ENCODE peak calls at places on chromosomes 7 and 10, in six cellular contexts. M is tibial artery, G is coronary artery, J is GM23338, V is esophagus muscularis mucosa, H is mammary epithelial cell. K is an unnamed sample.

GRCh38 chr10:25226775-25227682 is 52.2 kb downstream of the GPR158 start:
- DNase-seq in M (no peak), G (no peak), J (peak; percentile 74), V (no peak), H (peak; percentile 43), K (no peak)

GRCh38 chr7:73972614-73973013 is 55.4 kb upstream of the ELN start:
- DNase-seq in M (no peak), G (no peak), J (no peak), V (no peak), H (no peak), K (no peak)

GRCh38 chr10:43284341-43284910 is 17.6 kb upstream of the RASGEF1A start:
- DNase-seq in M (no peak), G (no peak), J (peak; percentile 76), V (no peak), H (peak; percentile 37), K (no peak)

GRCh38 chr10:71920540-71921318 is 43.5 kb upstream of the CHST3 start:
- DNase-seq in M (no peak), G (no peak), J (no peak), V (no peak), H (peak; percentile 73), K (no peak)

GRCh38 chr7:50479743-50480517 is 29.8 kb upstream of the FIGNL1 start:
- DNase-seq in M (no peak), G (no peak), J (no peak), V (peak; percentile 60), H (no peak), K (no peak)

GRCh38 chr7:74026406-74027123 is 1.4 kb upstream of the ELN start:
- DNase-seq in M (peak; percentile 92), G (peak; percentile 91), J (peak; percentile 81), V (peak; percentile 96), H (peak; percentile 21), K (peak; percentile 61)

GRCh38 chr10:85032981-85033380 is 704.6 kb downstream of the CCSER2 start:
- DNase-seq in M (no peak), G (no peak), J (no peak), V (no peak), H (no peak), K (no peak)

GRCh38 chr10:26593896-26594295 is 103.6 kb upstream of the PDSS1 start:
- DNase-seq in M (no peak), G (no peak), J (peak; percentile 60), V (no peak), H (no peak), K (no peak)

GRCh38 chr10:112532053-112532658 is 85.1 kb downstream of the VTI1A start:
- DNase-seq in M (no peak), G (no peak), J (no peak), V (no peak), H (no peak), K (no peak)

GRCh38 chr7:95365151-95365550 is 31.0 kb downstream of the PON3 start:
- DNase-seq in M (no peak), G (no peak), J (no peak), V (no peak), H (peak; percentile 60), K (no peak)

GRCh38 chr10:116783011-116783655 is 40.8 kb upstream of the HSPA12A start:
- DNase-seq in M (no peak), G (no peak), J (no peak), V (no peak), H (peak; percentile 24), K (no peak)

GRCh38 chr7:87702326-87702725 is 74.1 kb downstream of the RUNDC3B start:
- DNase-seq in M (no peak), G (no peak), J (no peak), V (no peak), H (peak; percentile 83), K (no peak)

GRCh38 chr10:91360434-91360833 is 49.7 kb upstream of the HECTD2 start:
- DNase-seq in M (no peak), G (no peak), J (no peak), V (no peak), H (no peak), K (no peak)

GRCh38 chr7:116455009-116455408 is 44.5 kb upstream of the CAV2 start:
- DNase-seq in M (no peak), G (no peak), J (no peak), V (no peak), H (peak; percentile 52), K (no peak)

GRCh38 chr7:123797673-123798526 is 47.1 kb upstream of the HYAL4 start:
- DNase-seq in M (no peak), G (no peak), J (peak; percentile 86), V (no peak), H (peak; percentile 96), K (no peak)

GRCh38 chr10:86264481-86265231 is 101.9 kb downstream of the GRID1 start:
- DNase-seq in M (peak; percentile 11), G (peak; percentile 66), J (no peak), V (no peak), H (no peak), K (no peak)

GRCh38 chr10:102652170-102652926 is 8.1 kb downstream of the TRIM8 start:
- DNase-seq in M (no peak), G (no peak), J (no peak), V (no peak), H (no peak), K (no peak)

GRCh38 chr7:44235582-44236332 is 35.0 kb downstream of the YKT6 start:
- DNase-seq in M (no peak), G (no peak), J (no peak), V (no peak), H (peak; percentile 49), K (no peak)

GRCh38 chr7:91033574-91033973 is 230.7 kb upstream of the FZD1 start:
- DNase-seq in M (no peak), G (no peak), J (no peak), V (no peak), H (no peak), K (no peak)

GRCh38 chr10:44647877-44648542 is 263.1 kb upstream of the CXCL12 start:
- DNase-seq in M (peak; percentile 39), G (no peak), J (no peak), V (no peak), H (peak; percentile 35), K (peak; percentile 18)

GRCh38 chr7:28272461-28272877 is 91.9 kb upstream of the JAZF1 start:
- DNase-seq in M (peak; percentile 45), G (no peak), J (peak; percentile 87), V (no peak), H (no peak), K (peak; percentile 3)

GRCh38 chr7:151083071-151083823 is at the start of gene TMUB1:
- DNase-seq in M (peak; percentile 82), G (peak; percentile 90), J (peak; percentile 83), V (no peak), H (peak; percentile 35), K (peak; percentile 66)

GRCh38 chr10:100340948-100341847 is 5.8 kb upstream of the SCD start:
- DNase-seq in M (peak; percentile 36), G (no peak), J (no peak), V (no peak), H (no peak), K (peak; percentile 69)

GRCh38 chr10:100345570-100346330 is 1.3 kb upstream of the SCD start:
- DNase-seq in M (no peak), G (no peak), J (peak; percentile 33), V (no peak), H (peak; percentile 32), K (peak; percentile 74)

GRCh38 chr10:100341953-100342626 is 4.9 kb upstream of the SCD start:
- DNase-seq in M (peak; percentile 45), G (no peak), J (peak; percentile 83), V (no peak), H (peak; percentile 61), K (peak; percentile 39)

GRCh38 chr10:100344386-100344785 is 2.6 kb upstream of the SCD start:
- DNase-seq in M (no peak), G (no peak), J (no peak), V (no peak), H (no peak), K (no peak)

DNA sequence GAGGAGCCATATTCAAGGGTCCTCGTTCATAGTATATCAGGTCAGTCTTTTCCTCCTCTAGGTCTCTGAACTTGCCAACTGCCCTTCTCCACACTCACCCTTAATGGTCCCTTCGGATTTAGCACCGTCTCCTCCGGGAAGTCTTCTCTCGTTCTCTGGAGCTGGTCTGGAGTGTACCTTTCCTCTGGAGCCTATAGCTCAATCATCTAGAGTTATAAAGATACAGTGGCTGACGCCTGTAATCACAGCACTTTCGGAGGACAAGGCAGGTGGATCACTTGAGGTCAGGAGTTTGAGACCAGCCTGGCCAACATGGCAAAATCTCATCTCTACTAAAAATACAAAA is 4.4 kb upstream of the SCD start:
- DNase-seq in M (no peak), G (no peak), J (no peak), V (no peak), H (no peak), K (no peak)
- TF ChIP-seq CTCF in M (no peak), G (no peak), J (no peak), V (no peak), H (no peak), K (no peak)

GRCh38 chr10:6383099-6383812 is 180.5 kb downstream of the PFKFB3 start:
- DNase-seq in M (no peak), G (no peak), J (no peak), V (peak; percentile 90), H (no peak), K (no peak)
- H3K27ac ChIP-seq in M (peak overlapping the region; percentile 58), G (peak overlapping the region; percentile 44), J (no peak overlapping the region), V (peak overlapping the region; percentile 39), H (no peak overlapping the region), K (no peak overlapping the region)

DNA sequence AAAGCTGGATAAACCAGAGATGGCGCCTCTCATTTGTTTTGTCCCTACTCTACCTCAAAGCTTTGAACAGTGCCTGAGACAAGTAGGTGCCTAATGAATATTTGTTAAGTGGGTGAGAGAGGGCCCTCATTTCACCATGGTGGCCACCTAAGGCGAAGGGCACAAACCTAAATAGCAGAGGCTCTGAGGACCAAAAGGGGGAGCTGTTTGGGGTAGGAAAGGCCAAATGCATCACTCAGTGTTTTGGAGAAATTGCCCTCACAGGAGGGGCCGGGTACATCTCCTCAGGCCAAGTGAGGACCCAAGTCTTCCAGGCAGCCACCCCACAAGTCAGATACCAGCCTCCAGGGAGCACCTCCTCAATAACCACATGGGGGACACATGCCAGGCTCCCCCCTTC is 14.0 kb downstream of the IMPDH1 start:
- DNase-seq in M (no peak), G (no peak), J (peak; percentile 36), V (no peak), H (no peak), K (no peak)
- TF ChIP-seq CTCF in M (no peak), G (no peak), J (peak; percentile 38), V (no peak), H (no peak), K (no peak)

DNA sequence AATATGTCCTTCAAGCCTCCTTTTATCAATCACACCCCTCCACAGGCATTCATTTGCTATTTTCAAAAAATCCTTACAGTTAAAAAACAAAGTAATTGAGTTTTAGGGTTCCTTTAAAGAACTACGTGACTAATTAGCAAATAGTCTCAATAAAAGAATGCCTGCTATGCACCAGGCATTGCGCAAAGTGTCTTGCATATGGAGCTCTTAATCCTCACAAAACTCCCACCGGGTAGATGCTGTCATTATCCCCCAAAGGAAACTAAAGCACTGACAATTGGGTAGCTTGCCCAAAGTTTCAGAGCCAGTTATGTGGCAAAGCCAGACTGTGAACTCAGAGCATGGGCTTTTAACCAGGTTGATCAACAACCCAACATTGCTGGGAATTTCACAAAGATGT is 305.7 kb downstream of the ELMO1 start:
- DNase-seq in M (no peak), G (no peak), J (no peak), V (no peak), H (no peak), K (no peak)
- H3K27ac ChIP-seq in M (no peak overlapping the region), G (no peak overlapping the region), J (no peak overlapping the region), V (no peak overlapping the region), H (no peak overlapping the region), K (no peak overlapping the region)

GRCh38 chr7:158885624-158886023 is 29.3 kb downstream of the DYNC2I1 start:
- DNase-seq in M (no peak), G (no peak), J (no peak), V (no peak), H (no peak), K (no peak)
- TF ChIP-seq CTCF in M (peak; percentile 27), G (no peak), J (peak; percentile 45), V (peak; percentile 26), H (peak; percentile 20), K (peak; percentile 26)

GRCh38 chr10:60235001-60235400 is 154.7 kb downstream of the ANK3 start:
- DNase-seq in M (no peak), G (no peak), J (no peak), V (no peak), H (peak; percentile 11), K (no peak)
- H3K27ac ChIP-seq in M (no peak overlapping the region), G (no peak overlapping the region), J (no peak overlapping the region), V (no peak overlapping the region), H (no peak overlapping the region), K (no peak overlapping the region)